ENCODE peak calls at places on chromosomes 12 and 14, in four cellular contexts. J, C, O and Q are unnamed samples. For H3K4me1, the result is how much of the 10 kb centered on the place peaks cover.

GRCh38 chr12:120110550-120111501 is 5.7 kb downstream of the RAB35 start:
- DNase-seq in J (peak), O (no peak), C (no peak), Q (no peak)

GRCh38 chr12:18296201-18296908 is 35.0 kb downstream of the PIK3C2G start:
- DNase-seq in J (no peak), O (no peak), C (no peak), Q (no peak)

GRCh38 chr14:37411079-37411735 is 183.8 kb downstream of the FOXA1 start:
- DNase-seq in O (no peak), C (no peak), J (no peak), Q (no peak)

GRCh38 chr12:27319394-27319793 is 13.2 kb upstream of the BMAL2 start:
- DNase-seq in J (no peak), O (no peak), C (no peak), Q (no peak)

GRCh38 chr12:54601841-54602240 is 13.4 kb upstream of the PPP1R1A start:
- DNase-seq in O (peak), C (no peak), J (no peak), Q (peak)

GRCh38 chr12:120103371-120103770 is 13.2 kb downstream of the RAB35 start:
- DNase-seq in O (no peak), C (no peak), J (no peak), Q (no peak)

GRCh38 chr12:77213316-77213715 is 147.9 kb upstream of the E2F7 start:
- DNase-seq in O (peak), J (no peak), C (no peak), Q (no peak)

GRCh38 chr14:71400821-71401447 is 493.7 kb downstream of the PCNX1 start:
- DNase-seq in O (peak), C (no peak), J (no peak), Q (no peak)

GRCh38 chr12:51848843-51849735 is 571 bp upstream of the FIGNL2 start:
- DNase-seq in O (no peak), J (no peak), C (no peak), Q (no peak)

GRCh38 chr14:75389679-75390078 is 38.1 kb upstream of the JDP2 start:
- DNase-seq in J (no peak), O (no peak), C (no peak), Q (no peak)

GRCh38 chr14:75831971-75832370 is 149.8 kb downstream of the TGFB3 start:
- DNase-seq in J (no peak), C (no peak), O (no peak), Q (no peak)

GRCh38 chr14:105299654-105300541 is 903 bp downstream of the BRF1 start:
- DNase-seq in C (no peak), J (peak), O (peak), Q (no peak)

GRCh38 chr14:96162741-96163140 is 41.9 kb upstream of the BDKRB2 start:
- DNase-seq in C (no peak), O (no peak), J (no peak), Q (no peak)

GRCh38 chr14:90336985-90337384 is 5.2 kb upstream of the NRDE2 start:
- DNase-seq in C (no peak), J (no peak), O (no peak), Q (no peak)

GRCh38 chr12:80195143-80195726 is 95.9 kb downstream of the OTOGL start:
- DNase-seq in J (no peak), O (peak), C (no peak), Q (peak)

GRCh38 chr12:92000587-92000986 is 145.1 kb downstream of the BTG1 start:
- DNase-seq in O (no peak), C (no peak), J (no peak), Q (no peak)

GRCh38 chr14:34212574-34212973 is 249.5 kb downstream of the SPTSSA start:
- DNase-seq in O (no peak), C (no peak), J (no peak), Q (no peak)

GRCh38 chr12:109154485-109155438 is 38.4 kb downstream of the ACACB start:
- DNase-seq in J (peak), O (peak), C (peak), Q (peak)

GRCh38 chr14:43449291-43449690 is 1057.8 kb downstream of the FSCB start:
- DNase-seq in C (no peak), J (no peak), O (no peak), Q (no peak)

GRCh38 chr12:108857158-108857407 is 300 bp downstream of the SSH1 start:
- DNase-seq in O (no peak), J (no peak), C (no peak), Q (no peak)

GRCh38 chr14:90191585-90191984 is 64.8 kb upstream of the PSMC1 start:
- DNase-seq in O (no peak), J (no peak), C (no peak), Q (no peak)

GRCh38 chr12:80702889-80703605 is 4.4 kb upstream of the MYF6 start:
- DNase-seq in J (no peak), C (no peak), O (no peak), Q (peak)

GRCh38 chr12:50088577-50089335 is 3.6 kb downstream of the SMARCD1 start:
- DNase-seq in J (peak), O (peak), C (no peak), Q (peak)

GRCh38 chr12:114384746-114385145 is 21.2 kb downstream of the TBX5 start:
- DNase-seq in O (no peak), C (no peak), J (no peak), Q (no peak)

GRCh38 chr14:39469094-39469710 is 37.0 kb upstream of the FBXO33 start:
- DNase-seq in O (peak), J (peak), C (no peak), Q (peak)

GRCh38 chr14:89378119-89378518 is 38.9 kb downstream of the FOXN3 start:
- DNase-seq in O (no peak), J (no peak), C (no peak), Q (no peak)

GRCh38 chr12:58029260-58029659 is 87.9 kb downstream of the ATP23 start:
- DNase-seq in O (no peak), J (no peak), C (no peak), Q (no peak)

GRCh38 chr14:92463141-92463540 is 50.4 kb upstream of the RIN3 start:
- DNase-seq in J (peak), O (no peak), C (no peak), Q (no peak)

GRCh38 chr14:78829274-78829673 is 659.1 kb downstream of the NRXN3 start:
- DNase-seq in O (no peak), J (no peak), C (no peak), Q (no peak)

GRCh38 chr14:68695326-68695768 is 97.5 kb downstream of the ZFP36L1 start:
- DNase-seq in C (peak), O (peak), J (peak), Q (peak)

GRCh38 chr14:59869381-59870255 is 958 bp downstream of the RTN1 start:
- DNase-seq in J (no peak), O (no peak), C (no peak), Q (no peak)

GRCh38 chr14:23588884-23589598 is 10.5 kb upstream of the JPH4 start:
- DNase-seq in O (peak), J (peak), C (peak), Q (peak)

GRCh38 chr14:100865682-100866591 is 37.6 kb downstream of the RTL1 start:
- DNase-seq in O (no peak), J (peak), C (no peak), Q (no peak)

GRCh38 chr14:87643005-87643404 is 350.0 kb downstream of the GALC start:
- DNase-seq in C (peak), O (peak), J (no peak), Q (no peak)

GRCh38 chr14:77903233-77903632 is 103.3 kb downstream of the ADCK1 start:
- DNase-seq in J (no peak), O (peak), C (no peak), Q (no peak)

GRCh38 chr12:39503445-39503844 is 60.5 kb upstream of the KIF21A start:
- DNase-seq in C (no peak), J (no peak), O (no peak), Q (no peak)

GRCh38 chr12:91704446-91704845 is 441.2 kb downstream of the BTG1 start:
- DNase-seq in C (no peak), J (no peak), O (no peak), Q (no peak)

GRCh38 chr14:76768201-76768656 is 7.0 kb downstream of the VASH1 start:
- DNase-seq in C (no peak), J (peak), O (no peak), Q (no peak)

DNA sequence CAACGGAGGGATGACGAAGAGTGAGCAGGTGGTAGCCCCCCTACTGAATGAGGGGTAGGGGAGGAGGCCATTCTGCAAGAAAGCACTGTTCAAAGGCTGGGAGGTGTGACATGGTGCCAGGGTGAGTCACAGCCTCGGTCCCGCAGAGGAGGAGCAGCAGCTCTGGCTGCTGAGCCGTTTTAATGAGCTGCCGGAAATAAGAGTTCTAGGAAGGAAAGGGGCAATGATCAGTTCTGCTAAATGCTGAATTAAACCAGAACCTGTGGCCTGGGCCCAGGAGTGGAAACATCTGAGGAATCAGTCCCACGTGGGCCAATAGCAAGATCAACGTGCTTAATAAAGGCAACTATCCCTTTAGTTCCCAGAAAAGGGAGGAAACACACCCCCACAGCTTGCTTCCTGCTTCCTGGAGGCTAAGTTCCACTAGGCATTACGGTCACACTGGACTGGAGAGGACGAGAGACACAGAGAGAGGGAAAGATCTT is 3.6 kb downstream of the ABCD4 start:
- DNase-seq in C (no peak), O (peak), J (no peak), Q (no peak)
- H3K4me3 ChIP-seq in C (no peak), O (no peak), J (no peak), Q (no peak)

GRCh38 chr14:73753887-73754880 is 40.0 kb upstream of the PNMA1 start:
- DNase-seq in C (no peak), J (peak), O (no peak), Q (no peak)
- H3K4me1 ChIP-seq in C (half or more), J (under half), O (half or more), Q (half or more)

GRCh38 chr14:67482765-67483164 is 5.8 kb downstream of the TMEM229B start:
- DNase-seq in O (no peak), C (no peak), J (no peak), Q (no peak)

GRCh38 chr14:67485501-67486095 is 2.9 kb downstream of the TMEM229B start:
- DNase-seq in O (peak), J (no peak), C (no peak), Q (no peak)

GRCh38 chr14:67487332-67487731 is 1.2 kb downstream of the TMEM229B start:
- DNase-seq in O (no peak), C (no peak), J (no peak), Q (no peak)

GRCh38 chr14:67486890-67487289 is 1.6 kb downstream of the TMEM229B start:
- DNase-seq in J (no peak), O (no peak), C (no peak), Q (no peak)

GRCh38 chr14:67483599-67484270 is 4.8 kb downstream of the TMEM229B start:
- DNase-seq in O (no peak), C (no peak), J (no peak), Q (no peak)
- H3K27ac ChIP-seq in O (no peak), C (no peak), J (no peak), Q (no peak)

DNA sequence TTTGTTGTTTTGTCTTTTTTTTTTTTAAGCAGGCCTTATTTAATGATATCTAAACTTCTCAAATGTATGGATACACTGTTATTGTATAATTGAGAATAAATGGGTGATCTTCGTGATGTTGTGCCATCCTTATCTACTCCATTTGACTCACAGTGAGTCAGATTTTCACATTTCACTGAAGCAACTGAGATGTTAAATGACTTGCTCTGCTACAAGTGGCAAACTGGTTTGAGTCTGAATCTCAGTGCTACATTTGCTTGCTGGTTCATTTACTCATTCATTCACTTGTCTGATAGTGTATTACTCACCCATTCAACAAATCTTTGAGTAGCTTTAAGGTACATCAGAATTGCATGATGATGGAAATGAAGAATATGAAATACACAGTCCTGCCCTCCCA is 2.6 kb downstream of the KIAA0586 start:
- DNase-seq in O (no peak), C (no peak), J (no peak), Q (no peak)
- H3K4me3 ChIP-seq in O (no peak), C (no peak), J (no peak), Q (no peak)

GRCh38 chr12:117171499-117172162 is 18.6 kb downstream of the FBXO21 start:
- DNase-seq in C (no peak), J (no peak), O (no peak), Q (no peak)
- H3K4me1 ChIP-seq in C (under half), J (under half), O (under half), Q (under half)

GRCh38 chr12:26056335-26056734 is 68.5 kb downstream of the BHLHE41 start:
- DNase-seq in C (no peak), O (peak), J (no peak), Q (no peak)
- H3K27ac ChIP-seq in C (no peak), O (no peak), J (no peak), Q (no peak)

DNA sequence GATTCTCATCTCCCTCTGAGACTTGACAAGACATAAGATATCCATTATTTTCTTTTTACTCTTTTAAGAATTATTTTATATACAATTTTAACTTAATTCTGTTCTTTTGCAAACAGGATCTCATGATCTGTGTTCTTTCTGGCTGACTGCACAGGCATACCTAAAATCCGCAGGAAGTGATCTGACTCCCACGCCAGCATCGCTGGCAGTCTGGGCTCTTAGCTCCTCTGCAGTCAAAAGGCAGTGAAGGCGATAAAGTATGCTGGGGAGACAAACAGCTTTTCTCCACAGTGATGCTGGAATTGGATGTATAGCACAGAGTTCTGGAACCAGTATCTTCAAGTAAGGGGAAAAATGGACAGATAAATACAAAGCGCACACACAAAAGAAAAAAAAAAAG is 52.4 kb downstream of the DICER1 start:
- DNase-seq in C (no peak), J (no peak), O (no peak), Q (no peak)
- H3K4me3 ChIP-seq in C (no peak), J (no peak), O (no peak), Q (no peak)

GRCh38 chr12:116050266-116050665 is 227.2 kb downstream of the MED13L start:
- DNase-seq in O (no peak), C (no peak), J (no peak), Q (no peak)
- H3K4me1 ChIP-seq in O (half or more), C (under half), J (under half), Q (under half)